ENCODE peak calls at places on chromosomes 13 and 19, in four cellular contexts. Z is GM20000, X is coronary artery, E is neural crest cell. O is an unnamed sample.

GRCh38 chr13:62418872-62419271 is 1003.2 kb upstream of the PCDH20 start:
- DNase-seq in Z (no peak), X (no peak), E (no peak), O (no peak)

GRCh38 chr13:24076124-24076523 is 84.4 kb upstream of the SPATA13 start:
- DNase-seq in Z (no peak), X (no peak), E (no peak), O (no peak)

GRCh38 chr13:98839826-98840769 is 87.6 kb upstream of the SLC15A1 start:
- DNase-seq in Z (peak), X (no peak), E (peak), O (peak)

GRCh38 chr13:109840201-109840892 is 54.0 kb upstream of the IRS2 start:
- DNase-seq in Z (no peak), X (no peak), E (no peak), O (no peak)

GRCh38 chr19:43620061-43621001 is 902 bp upstream of the ZNF428 start:
- DNase-seq in Z (no peak), X (no peak), E (no peak), O (no peak)

GRCh38 chr13:80340643-80341097 is 256 bp downstream of the SPRY2 start:
- DNase-seq in Z (peak), X (no peak), E (no peak), O (no peak)

GRCh38 chr13:23956106-23956505 is 58.8 kb upstream of the C1QTNF9B start:
- DNase-seq in Z (no peak), X (no peak), E (no peak), O (no peak)

GRCh38 chr19:13078897-13079541 is 23.6 kb downstream of the LYL1 start:
- DNase-seq in Z (no peak), X (no peak), E (no peak), O (no peak)

GRCh38 chr13:31048521-31048920 is 113.2 kb downstream of the HSPH1 start:
- DNase-seq in Z (no peak), X (no peak), E (no peak), O (no peak)

GRCh38 chr13:19862511-19863313 is 737 bp downstream of the ZMYM5 start:
- DNase-seq in Z (peak), X (peak), E (peak), O (no peak)

GRCh38 chr13:19864018-19864338 is 529 bp upstream of the ZMYM5 start:
- DNase-seq in Z (peak), X (peak), E (peak), O (no peak)

GRCh38 chr13:19864339-19865309 is 1.2 kb upstream of the ZMYM5 start:
- DNase-seq in Z (peak), X (peak), E (peak), O (no peak)

GRCh38 chr13:19861762-19862161 is 1.7 kb downstream of the ZMYM5 start:
- DNase-seq in Z (no peak), X (no peak), E (no peak), O (no peak)

DNA sequence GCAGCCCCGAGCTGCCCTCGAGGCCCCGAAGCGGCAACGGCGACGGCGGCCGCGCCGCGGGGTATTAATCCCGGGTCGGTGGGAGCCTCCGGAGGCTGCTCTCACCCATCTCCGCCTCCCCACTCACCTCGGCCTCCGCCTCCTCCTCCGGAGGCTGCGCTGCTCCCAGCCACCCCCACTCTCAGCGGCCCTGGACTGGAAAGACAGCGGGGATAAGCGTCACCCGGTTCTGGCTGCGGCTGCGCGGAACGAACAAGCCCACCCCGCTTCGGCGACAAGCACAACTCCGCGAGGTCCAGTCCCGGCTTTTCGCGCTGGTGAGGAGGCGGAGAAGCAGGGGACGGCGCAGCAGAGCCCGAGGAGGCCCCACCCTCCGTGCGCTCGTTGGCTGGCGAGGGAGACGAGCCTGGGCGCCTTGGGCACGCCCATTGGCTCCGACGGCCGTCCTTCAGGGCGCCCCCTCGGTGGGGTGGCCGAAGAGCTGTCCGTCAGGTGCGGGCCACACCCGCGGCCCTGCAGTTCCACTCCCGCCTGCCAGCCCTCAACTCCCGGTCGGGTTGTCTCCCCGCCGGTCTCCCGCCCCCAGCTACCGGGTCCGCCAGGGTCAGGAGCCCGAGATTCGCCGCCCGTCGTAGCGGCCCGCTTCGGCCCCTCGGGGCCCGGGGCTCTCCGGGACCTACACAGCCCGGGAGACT is at the start of gene ZMYM5:
- DNase-seq in Z (peak), X (peak), E (peak), O (peak)
- TF ChIP-seq CTCF in Z (no peak), X (no peak), E (no peak), O (no peak)

DNA sequence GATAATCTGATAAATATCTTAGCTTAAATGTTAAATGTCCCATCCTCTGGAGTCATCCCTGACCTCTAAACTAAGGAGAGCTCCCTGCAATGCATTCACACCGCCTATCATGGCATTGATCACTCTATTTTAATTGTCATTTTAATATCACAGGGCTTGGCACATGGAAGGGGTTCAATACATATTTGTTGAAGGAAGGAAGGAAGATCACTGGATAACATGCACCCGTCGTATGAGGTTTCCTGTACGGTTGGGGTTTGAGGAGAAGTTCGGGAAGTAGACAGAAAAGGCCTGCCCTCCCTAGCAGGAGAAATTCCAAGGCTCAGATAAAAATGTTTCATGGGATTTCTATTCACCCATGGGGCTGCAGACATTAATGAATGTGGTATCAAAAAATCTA is 102.0 kb downstream of the MBNL2 start:
- DNase-seq in Z (no peak), X (no peak), E (no peak), O (no peak)
- TF ChIP-seq CTCF in Z (no peak), X (no peak), E (no peak), O (no peak)

DNA sequence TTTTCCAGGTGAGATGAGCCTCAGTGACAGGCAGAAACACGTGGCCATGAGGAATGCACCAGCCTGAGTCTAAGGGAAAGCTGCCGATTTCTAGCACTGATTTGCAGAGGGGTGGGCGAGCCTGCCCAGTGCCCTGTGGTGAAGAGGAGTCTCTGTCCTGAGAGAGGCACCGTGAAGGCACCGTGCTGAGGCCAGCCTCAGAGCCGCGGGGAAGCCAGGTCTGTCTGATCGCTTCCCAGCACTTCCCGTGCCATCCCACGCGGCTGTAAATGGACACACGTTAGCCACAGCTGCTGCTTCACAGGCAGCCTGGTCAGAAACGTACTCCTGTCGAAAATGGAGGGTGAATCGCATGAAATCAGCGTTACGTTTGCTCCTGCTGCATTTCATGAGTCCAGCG is 79.8 kb downstream of the ATP11A start:
- DNase-seq in Z (no peak), X (no peak), E (no peak), O (no peak)
- TF ChIP-seq CTCF in Z (no peak), X (no peak), E (no peak), O (no peak)

GRCh38 chr19:3970808-3971598 is at the start of gene DAPK3:
- DNase-seq in Z (peak), X (peak), E (peak), O (peak)
- TF ChIP-seq CTCF in Z (no peak), X (no peak), E (no peak), O (no peak)

O was measured in D721Med.